ENCODE peak calls at places on chromosomes 7 and 10, in four cellular contexts. L, I, M and N are unnamed samples.

GRCh38 chr10:80468002-80468401 is 13.9 kb downstream of the TSPAN14 start:
- DNase-seq in L (no peak), I (no peak), M (no peak), N (peak; percentile 74)

GRCh38 chr7:128914566-128915151 is 4.2 kb upstream of the KCP start:
- DNase-seq in M (no peak), L (no peak), I (no peak), N (no peak)

GRCh38 chr7:150519310-150519709 is 4.6 kb downstream of the GIMAP7 start:
- DNase-seq in M (no peak), I (no peak), L (no peak), N (no peak)

GRCh38 chr10:32377458-32378370 is 30.8 kb upstream of the EPC1 start:
- DNase-seq in L (peak; percentile 46), M (no peak), I (peak; percentile 37), N (no peak)

GRCh38 chr10:98404571-98405396 is 10.2 kb downstream of the PYROXD2 start:
- DNase-seq in L (peak; percentile 34), M (no peak), I (no peak), N (no peak)

GRCh38 chr10:130795819-130796218 is 515.7 kb downstream of the TCERG1L start:
- DNase-seq in I (no peak), L (no peak), M (no peak), N (no peak)

GRCh38 chr10:22978287-22978686 is 50.4 kb downstream of the ARMC3 start:
- DNase-seq in I (no peak), M (no peak), L (no peak), N (no peak)

GRCh38 chr10:44662002-44662401 is 249.1 kb upstream of the TMEM72 start:
- DNase-seq in L (no peak), I (no peak), M (no peak), N (no peak)

GRCh38 chr7:117322741-117323584 is at the start of gene WNT2:
- DNase-seq in L (no peak), M (no peak), I (no peak), N (peak; percentile 21)

GRCh38 chr10:17974505-17974904 is 22.8 kb downstream of the SLC39A12 start:
- DNase-seq in I (no peak), M (no peak), L (no peak), N (no peak)

GRCh38 chr10:96910488-96911395 is 78.6 kb downstream of the LCOR start:
- DNase-seq in I (peak; percentile 28), L (peak; percentile 39), M (peak; percentile 28), N (no peak)

GRCh38 chr10:45997994-45998763 is 25.9 kb downstream of the TIMM23 start:
- DNase-seq in I (peak; percentile 98), L (peak; percentile 4), M (no peak), N (no peak)

GRCh38 chr10:110774069-110775021 is 97.4 kb upstream of the PDCD4 start:
- DNase-seq in L (peak; percentile 78), M (peak; percentile 99), I (peak; percentile 55), N (no peak)

GRCh38 chr10:94192974-94193373 is 169.8 kb downstream of the NOC3L start:
- DNase-seq in M (no peak), L (no peak), I (no peak), N (no peak)

GRCh38 chr7:135334830-135335543 is 101.3 kb downstream of the STRA8 start:
- DNase-seq in I (no peak), L (no peak), M (no peak), N (no peak)

GRCh38 chr10:75959209-75959608 is 527.8 kb downstream of the LRMDA start:
- DNase-seq in I (peak; percentile 54), M (no peak), L (no peak), N (no peak)

GRCh38 chr10:118903691-118904090 is 125.8 kb upstream of the NANOS1 start:
- DNase-seq in M (no peak), I (no peak), L (no peak), N (no peak)

GRCh38 chr7:20598479-20599419 is 16.7 kb upstream of the ABCB5 start:
- DNase-seq in L (peak; percentile 42), I (peak; percentile 35), M (peak; percentile 43), N (no peak)

GRCh38 chr7:51031216-51031615 is 248.5 kb upstream of the GRB10 start:
- DNase-seq in M (no peak), L (no peak), I (no peak), N (no peak)

GRCh38 chr7:87398441-87398840 is 53.0 kb downstream of the CROT start:
- DNase-seq in L (no peak), M (no peak), I (no peak), N (no peak)

GRCh38 chr10:75089634-75090033 is 21.8 kb upstream of the SAMD8 start:
- DNase-seq in I (no peak), L (no peak), M (no peak), N (no peak)

GRCh38 chr7:73899731-73900142 is 38.8 kb downstream of the TMEM270 start:
- DNase-seq in I (no peak), L (no peak), M (no peak), N (no peak)

GRCh38 chr10:48444861-48445841 is 138.7 kb downstream of the MAPK8 start:
- DNase-seq in I (peak; percentile 27), L (peak; percentile 16), M (no peak), N (no peak)

GRCh38 chr7:125506331-125506730 is 576.7 kb upstream of the POT1 start:
- DNase-seq in I (no peak), L (no peak), M (no peak), N (peak; percentile 23)

DNA sequence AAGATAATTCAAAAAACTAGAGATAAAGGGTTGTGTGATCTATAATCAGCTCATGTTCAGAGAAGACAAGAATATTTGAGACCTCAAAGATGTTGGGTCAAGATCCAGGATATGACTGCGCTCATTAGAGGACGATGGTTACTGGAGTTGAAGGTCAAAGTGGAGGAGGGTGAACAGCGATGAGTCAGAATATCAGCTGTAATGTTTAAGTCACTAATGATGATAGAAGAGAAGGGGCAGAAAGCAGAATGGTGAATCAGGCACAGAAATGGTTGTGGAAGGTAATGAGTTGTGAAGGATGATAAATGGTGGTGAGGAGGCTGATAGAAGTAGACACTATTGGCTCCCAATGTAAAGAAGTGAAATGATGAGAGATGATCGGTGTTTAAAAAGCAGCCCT is 540.3 kb downstream of the INHBA start:
- DNase-seq in I (no peak), L (no peak), M (no peak), N (no peak)
- TF ChIP-seq CREB1 in I (no peak), L (no peak), M (no peak), N (no peak)

DNA sequence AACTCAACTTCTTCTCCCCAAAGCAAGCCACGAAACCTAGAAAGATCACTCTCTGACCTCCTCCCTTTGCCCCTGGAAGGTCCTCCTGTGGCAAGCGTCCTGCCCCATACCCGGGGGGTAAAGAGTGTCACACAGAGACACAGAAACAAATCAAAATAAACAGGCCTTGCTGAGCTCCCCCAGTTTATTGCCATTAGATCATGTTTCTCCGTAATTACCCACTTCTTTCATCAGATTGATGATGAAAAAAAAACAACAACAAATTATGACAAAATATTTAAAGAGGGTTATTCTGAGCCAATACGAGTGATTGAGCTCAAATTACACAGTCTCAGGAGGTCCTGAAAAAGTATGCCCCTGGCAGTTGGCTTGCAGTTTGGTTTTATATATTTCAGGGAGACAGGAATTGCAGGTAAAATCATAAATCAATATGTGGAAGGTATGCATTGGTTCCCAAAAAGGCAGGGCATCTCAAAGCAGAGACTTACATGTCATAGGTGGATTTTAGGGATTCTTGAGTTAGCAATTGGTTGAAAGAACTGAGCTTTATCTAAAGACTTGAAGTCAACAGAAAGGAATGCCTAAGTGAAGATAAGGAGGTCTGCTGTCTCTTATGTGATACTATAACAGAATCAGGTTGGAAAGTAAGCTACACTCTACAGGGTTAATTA is 86.2 kb downstream of the APBB1IP start:
- DNase-seq in I (no peak), M (no peak), L (no peak), N (no peak)
- TF ChIP-seq TCF7 in I (no peak), M (no peak), L (no peak), N (no peak)

GRCh38 chr7:64890761-64891666 is 12.1 kb upstream of the ZNF273 start:
- DNase-seq in I (no peak), L (peak; percentile 68), M (no peak), N (no peak)
- TF ChIP-seq CREB1 in I (no peak), L (no peak), M (no peak), N (no peak)

GRCh38 chr7:32089256-32089655 is 19.0 kb upstream of the PDE1C start:
- DNase-seq in M (no peak), L (no peak), I (no peak), N (no peak)
- TF ChIP-seq TCF7 in M (no peak), L (no peak), I (no peak), N (no peak)

GRCh38 chr10:77229704-77230103 is 407.9 kb downstream of the KCNMA1 start:
- DNase-seq in L (no peak), M (no peak), I (no peak), N (no peak)
- TF ChIP-seq CREB1 in L (no peak), M (no peak), I (no peak), N (no peak)

GRCh38 chr10:37488792-37489657 is 363.6 kb downstream of the ANKRD30A start:
- DNase-seq in M (no peak), L (no peak), I (peak; percentile 1), N (no peak)
- TF ChIP-seq TCF7 in M (no peak), L (no peak), I (no peak), N (no peak)

GRCh38 chr10:72332423-72333110 is 22.2 kb downstream of the DNAJB12 start:
- DNase-seq in L (no peak), I (no peak), M (no peak), N (no peak)
- TF ChIP-seq CREB1 in L (no peak), I (no peak), M (no peak), N (no peak)